ENCODE peak calls at places on chromosomes 5 and 9, in six cellular contexts. F is SK-N-SH, K is HepG2, P is K562, I is H1, U is GM12878. E is an unnamed sample.

GRCh38 chr5:100676807-100677631 is 141.8 kb downstream of the FAM174A start:
- DNase-seq in F (no peak), K (no peak), P (no peak), I (no peak), U (no peak), E (no peak)

GRCh38 chr5:173774212-173774850 is 113.8 kb upstream of the CPEB4 start:
- DNase-seq in F (no peak), K (no peak), P (no peak), I (no peak), U (no peak), E (no peak)

GRCh38 chr5:122183098-122183794 is 53.9 kb downstream of the ZNF474 start:
- DNase-seq in F (no peak), K (no peak), P (no peak), I (no peak), U (no peak), E (no peak)

GRCh38 chr5:86626149-86626548 is 8.4 kb downstream of the COX7C start:
- DNase-seq in F (no peak), K (no peak), P (no peak), I (no peak), U (no peak), E (no peak)

GRCh38 chr5:76607353-76607871 is 15.8 kb downstream of the F2RL2 start:
- DNase-seq in F (no peak), K (no peak), P (no peak), I (no peak), U (no peak), E (no peak)

GRCh38 chr9:132162764-132163456 is 1.1 kb downstream of the NTNG2 start:
- DNase-seq in F (peak), K (no peak), P (no peak), I (no peak), U (no peak), E (no peak)

GRCh38 chr9:76415731-76416130 is 21.5 kb upstream of the RFK start:
- DNase-seq in F (no peak), K (no peak), P (no peak), I (no peak), U (no peak), E (no peak)

GRCh38 chr5:90014420-90014819 is 395.1 kb downstream of the CETN3 start:
- DNase-seq in F (no peak), K (no peak), P (no peak), I (no peak), U (peak), E (no peak)

GRCh38 chr9:93126825-93127368 is 7.2 kb downstream of the NINJ1 start:
- DNase-seq in F (peak), K (peak), P (no peak), I (no peak), U (no peak), E (no peak)

GRCh38 chr9:124040186-124040920 is 28.8 kb downstream of the LHX2 start:
- DNase-seq in F (peak), K (no peak), P (no peak), I (no peak), U (no peak), E (no peak)

GRCh38 chr5:118611332-118611945 is 376.9 kb downstream of the DTWD2 start:
- DNase-seq in F (peak), K (peak), P (peak), I (no peak), U (no peak), E (peak)

GRCh38 chr5:28542968-28543367 is 1504.6 kb upstream of the CDH9 start:
- DNase-seq in F (no peak), K (no peak), P (no peak), I (no peak), U (no peak), E (no peak)

GRCh38 chr5:36066540-36067210 is at the start of gene UGT3A2:
- DNase-seq in F (peak), K (no peak), P (no peak), I (peak), U (no peak), E (no peak)

GRCh38 chr9:134518004-134518606 is 123.5 kb upstream of the COL5A1 start:
- DNase-seq in F (peak), K (no peak), P (no peak), I (no peak), U (no peak), E (no peak)

GRCh38 chr9:134055981-134056461 is 11.8 kb downstream of the BRD3 start:
- DNase-seq in F (peak), K (no peak), P (no peak), I (no peak), U (no peak), E (no peak)

GRCh38 chr5:178994580-178995340 is at the start of gene GRM6:
- DNase-seq in F (peak), K (no peak), P (no peak), I (no peak), U (no peak), E (no peak)

GRCh38 chr9:215631-216155 is 1.0 kb downstream of the DOCK8 start:
- DNase-seq in F (no peak), K (no peak), P (no peak), I (no peak), U (no peak), E (no peak)

GRCh38 chr9:133735415-133735775 is 2.8 kb downstream of the SARDH start:
- DNase-seq in F (no peak), K (no peak), P (no peak), I (no peak), U (no peak), E (no peak)

GRCh38 chr5:14870347-14871083 is 1.1 kb downstream of the ANKH start:
- DNase-seq in F (peak), K (no peak), P (no peak), I (no peak), U (no peak), E (no peak)

GRCh38 chr5:151811593-151812321 is 40.0 kb downstream of the G3BP1 start:
- DNase-seq in F (no peak), K (no peak), P (no peak), I (no peak), U (no peak), E (no peak)

GRCh38 chr5:16975950-16976624 is 40.0 kb upstream of the MYO10 start:
- DNase-seq in F (no peak), K (no peak), P (no peak), I (no peak), U (peak), E (no peak)

GRCh38 chr5:124057161-124057814 is 545.3 kb downstream of the CSNK1G3 start:
- DNase-seq in F (no peak), K (no peak), P (no peak), I (no peak), U (peak), E (peak)

GRCh38 chr5:1021136-1021968 is 12.8 kb downstream of the NKD2 start:
- DNase-seq in F (peak), K (no peak), P (no peak), I (no peak), U (no peak), E (no peak)

GRCh38 chr5:2906302-2907090 is 155.0 kb upstream of the IRX2 start:
- DNase-seq in F (no peak), K (no peak), P (no peak), I (no peak), U (no peak), E (no peak)

GRCh38 chr9:134919316-134919715 is 1.6 kb upstream of the FCN1 start:
- DNase-seq in F (no peak), K (no peak), P (no peak), I (no peak), U (no peak), E (no peak)

GRCh38 chr5:122076023-122076422 is 2.0 kb downstream of the LOX start:
- DNase-seq in F (no peak), K (peak), P (no peak), I (no peak), U (no peak), E (no peak)

GRCh38 chr9:133673260-133673658 is 37.1 kb downstream of the DBH start:
- DNase-seq in F (no peak), K (no peak), P (no peak), I (no peak), U (no peak), E (no peak)

GRCh38 chr9:126516936-126517750 is 96.6 kb upstream of the LMX1B start:
- DNase-seq in F (peak), K (peak), P (no peak), I (no peak), U (no peak), E (peak)

GRCh38 chr9:136385015-136385414 is 11.5 kb upstream of the CARD9 start:
- DNase-seq in F (no peak), K (no peak), P (no peak), I (no peak), U (no peak), E (no peak)
- H3K27ac ChIP-seq in F (no peak), K (no peak), P (no peak), I (no peak), U (no peak), E (peak)

DNA sequence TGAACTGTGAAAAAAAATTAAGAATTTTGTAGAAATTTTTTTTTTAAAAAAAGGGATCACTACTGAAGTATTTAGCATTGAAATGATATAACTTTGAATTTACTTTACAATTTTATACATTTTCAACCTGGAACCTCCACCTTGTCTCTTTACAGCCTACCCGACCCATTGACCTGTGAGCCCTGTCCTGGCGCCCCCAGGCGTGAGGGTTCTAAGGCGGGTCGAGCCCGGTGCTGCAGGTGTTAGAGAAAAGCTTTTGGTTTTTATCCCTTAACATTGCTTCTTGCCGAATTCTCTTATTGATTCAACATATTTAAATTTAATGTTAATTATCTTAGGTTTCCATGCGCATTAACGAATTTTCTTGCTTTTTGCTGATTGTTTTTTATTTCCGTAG is 561 bp upstream of the ZNF782 start:
- DNase-seq in F (no peak), K (no peak), P (no peak), I (no peak), U (no peak), E (no peak)
- H3K4me3 ChIP-seq in F (peak), K (peak), P (no peak), I (peak), U (peak), E (peak)

DNA sequence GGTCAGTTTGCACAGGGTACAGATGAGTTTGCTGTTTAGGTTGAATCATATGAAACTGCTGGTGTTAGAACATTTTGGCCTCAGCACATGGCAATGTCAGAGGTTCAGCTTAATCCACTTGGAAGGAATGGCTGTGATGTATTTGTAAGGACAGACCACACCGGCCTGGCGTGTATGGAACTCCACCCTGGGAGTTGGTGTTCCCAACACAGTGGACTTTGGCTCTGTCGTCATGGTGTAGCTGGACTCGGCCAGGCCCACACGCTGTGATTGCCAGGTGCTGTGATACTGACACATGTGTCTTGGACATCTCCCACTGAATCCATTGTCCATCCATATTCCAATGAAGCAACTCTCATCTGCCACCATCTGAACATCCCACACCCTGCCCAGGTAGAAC is 90.3 kb downstream of the ZNF618 start:
- DNase-seq in F (no peak), K (peak), P (no peak), I (no peak), U (no peak), E (no peak)
- TF ChIP-seq GABPA in F (no peak), K (no peak), P (no peak), I (no peak), U (no peak), E (no peak)

GRCh38 chr5:107602896-107603295 is 67.8 kb downstream of the EFNA5 start:
- DNase-seq in F (no peak), K (no peak), P (no peak), I (no peak), U (no peak), E (no peak)
- H3K27ac ChIP-seq in F (no peak), K (no peak), P (no peak), I (no peak), U (no peak), E (no peak)

DNA sequence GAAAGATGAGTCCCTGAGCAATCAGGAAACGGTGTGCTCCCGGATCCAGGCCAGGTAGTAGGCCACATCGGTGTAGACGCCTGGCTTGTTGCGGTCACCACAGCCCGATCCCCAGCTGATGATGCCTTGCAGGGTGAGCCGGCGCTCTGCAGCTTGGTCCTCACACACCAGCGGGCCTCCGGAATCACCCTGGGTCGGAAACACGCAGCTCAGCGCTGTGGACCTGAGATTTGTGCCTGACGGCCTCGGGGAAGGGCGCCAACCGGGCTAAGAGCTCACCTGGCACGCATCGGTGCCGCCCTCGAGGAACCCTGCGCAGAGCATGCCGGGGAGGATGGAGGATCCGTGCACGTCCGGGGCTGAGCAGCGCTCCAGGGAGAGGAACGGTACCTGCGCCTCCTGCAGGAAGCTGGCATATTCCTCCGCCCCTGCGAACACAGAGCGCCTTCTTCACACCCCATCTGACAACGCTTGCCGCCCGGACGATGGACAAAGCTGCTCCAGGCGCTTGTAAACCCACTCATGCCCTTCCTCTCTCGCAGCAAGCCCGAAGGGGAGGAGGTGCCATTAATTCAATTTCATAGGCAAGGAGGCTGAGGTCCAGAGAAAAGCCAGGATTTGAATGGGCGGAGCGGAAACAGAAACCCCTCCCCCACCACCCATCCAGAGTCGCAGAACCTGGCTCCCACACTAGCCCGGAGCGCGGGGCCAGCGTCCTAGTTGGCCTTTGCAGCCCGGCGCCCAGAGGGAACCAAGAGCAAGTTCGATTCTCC is 2.0 kb upstream of the PFN3 start:
- DNase-seq in F (peak), K (no peak), P (no peak), I (peak), U (no peak), E (peak)
- H3K4me3 ChIP-seq in F (no peak), K (no peak), P (no peak), I (peak), U (peak), E (peak)

GRCh38 chr5:53256746-53257145 is 147.2 kb upstream of the MOCS2 start:
- DNase-seq in F (no peak), K (no peak), P (peak), I (no peak), U (no peak), E (no peak)
- TF ChIP-seq GABPA in F (no peak), K (no peak), P (no peak), I (no peak), U (no peak), E (no peak)

DNA sequence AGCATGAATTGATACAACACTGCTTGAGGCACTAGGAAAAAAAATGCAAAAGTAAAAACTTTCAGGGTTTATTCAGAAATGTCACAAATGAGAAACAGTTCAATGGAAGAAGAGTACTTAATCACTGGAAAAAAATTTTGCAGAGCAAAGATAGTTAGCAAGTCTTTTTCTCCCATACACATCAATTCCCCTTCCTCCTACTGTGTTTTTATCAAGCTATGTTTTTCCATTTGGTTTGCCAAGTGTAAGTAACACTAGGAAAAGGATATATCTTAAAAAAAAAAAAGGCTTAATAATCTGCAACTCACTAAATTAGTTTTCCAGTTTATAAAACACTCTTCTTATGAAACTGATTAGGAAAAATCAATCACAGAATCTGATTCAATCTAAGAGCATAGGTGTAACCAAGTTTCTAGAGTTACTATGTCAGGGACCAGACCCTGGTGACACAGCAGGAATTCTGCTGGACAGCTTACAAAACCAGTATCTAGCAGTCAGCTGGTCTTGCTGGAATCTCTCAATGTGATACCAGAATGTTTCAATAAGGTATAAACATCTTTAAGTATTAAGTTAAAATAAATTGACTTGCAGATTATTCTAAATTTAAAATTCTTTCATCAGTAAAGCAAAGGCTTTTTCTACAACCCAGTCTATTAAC is 34.7 kb downstream of the RNF145 start:
- DNase-seq in F (no peak), K (no peak), P (no peak), I (no peak), U (no peak), E (no peak)
- H3K27ac ChIP-seq in F (peak), K (no peak), P (no peak), I (no peak), U (no peak), E (no peak)

GRCh38 chr9:113885183-113886002 is 9.3 kb downstream of the ZNF618 start:
- DNase-seq in F (no peak), K (no peak), P (no peak), I (no peak), U (no peak), E (no peak)

GRCh38 chr9:113886471-113886870 is 10.4 kb downstream of the ZNF618 start:
- DNase-seq in F (no peak), K (no peak), P (no peak), I (no peak), U (no peak), E (no peak)

GRCh38 chr9:113887436-113887835 is 11.3 kb downstream of the ZNF618 start:
- DNase-seq in F (no peak), K (no peak), P (no peak), I (no peak), U (no peak), E (no peak)

GRCh38 chr9:113886933-113887332 is 10.8 kb downstream of the ZNF618 start:
- DNase-seq in F (no peak), K (no peak), P (no peak), I (no peak), U (no peak), E (no peak)

GRCh38 chr9:113886003-113886324 is 9.9 kb downstream of the ZNF618 start:
- DNase-seq in F (no peak), K (no peak), P (no peak), I (no peak), U (no peak), E (no peak)
- H3K4me3 ChIP-seq in F (peak), K (no peak), P (no peak), I (no peak), U (no peak), E (no peak)

E was measured in HL-60.